ENCODE peak calls at places on chromosome 6, in nine cellular contexts. X is GM23248; I is stimulated activated CD4-positive, alpha-beta T cell treated with anti-CD3 and anti-CD28 coated beads, Interleukin-2, amount 100 ng/mL, for 48 hours; S is NB4; P is lung microvascular endothelial cell; H is central memory CD4-positive, alpha-beta T cell; A is activated T-cell treated with anti-CD3 and anti-CD28 coated beads for 1 hour; Z is T-helper 1 cell; M is ascending aorta. W is an unnamed sample.

GRCh38 chr6:166565084-166565651 is 21.3 kb downstream of the RAMACL start:
- DNase-seq in A (no peak), I (no peak), M (no peak), S (no peak), H (no peak), Z (no peak), P (no peak), X (no peak), W (no peak)

GRCh38 chr6:139701003-139701402 is 326.6 kb upstream of the CITED2 start:
- DNase-seq in Z (no peak), H (no peak), M (no peak), A (no peak), I (no peak), X (no peak), P (no peak), S (no peak), W (no peak)

GRCh38 chr6:152478377-152479010 is 158.7 kb downstream of the SYNE1 start:
- DNase-seq in X (no peak), I (no peak), A (no peak), P (no peak), Z (no peak), H (no peak), S (no peak), M (no peak), W (no peak)

GRCh38 chr6:135331002-135331401 is 149.9 kb downstream of the MYB start:
- DNase-seq in A (no peak), H (no peak), S (peak), X (peak), P (no peak), I (no peak), Z (no peak), M (no peak), W (no peak)

GRCh38 chr6:25027221-25027916 is 91.6 kb upstream of the RIPOR2 start:
- DNase-seq in A (peak), Z (peak), S (no peak), I (peak), H (peak), P (no peak), M (no peak), X (no peak), W (peak)

GRCh38 chr6:29797120-29797519 is 30.5 kb upstream of the HLA-G start:
- DNase-seq in A (no peak), H (no peak), M (no peak), P (peak), Z (no peak), S (peak), X (peak), I (no peak), W (no peak)

GRCh38 chr6:53035549-53036213 is 29.5 kb upstream of the FBXO9 start:
- DNase-seq in M (no peak), H (no peak), P (peak), A (no peak), S (no peak), X (peak), Z (no peak), I (no peak), W (no peak)

GRCh38 chr6:6749791-6750434 is 161.4 kb downstream of the LY86 start:
- DNase-seq in M (peak), H (no peak), A (peak), P (peak), S (peak), I (peak), X (peak), Z (peak), W (no peak)

GRCh38 chr6:20706293-20707165 is 172.3 kb downstream of the CDKAL1 start:
- DNase-seq in I (no peak), P (peak), S (no peak), M (no peak), H (no peak), Z (peak), A (no peak), X (peak), W (no peak)

GRCh38 chr6:4615891-4616290 is 160.3 kb upstream of the CDYL start:
- DNase-seq in S (no peak), M (peak), X (peak), A (no peak), I (no peak), H (no peak), Z (no peak), P (no peak), W (no peak)

GRCh38 chr6:133241088-133241900 is at the start of gene EYA4:
- DNase-seq in P (peak), A (no peak), H (no peak), X (peak), Z (no peak), M (no peak), I (no peak), S (no peak), W (no peak)

GRCh38 chr6:35356391-35356790 is 14.0 kb downstream of the PPARD start:
- DNase-seq in P (no peak), M (no peak), X (no peak), S (no peak), I (no peak), H (no peak), Z (no peak), A (no peak), W (no peak)

GRCh38 chr6:48747040-48747439 is 636.0 kb upstream of the PTCHD4 start:
- DNase-seq in I (no peak), M (no peak), S (peak), Z (no peak), P (no peak), A (no peak), X (peak), H (no peak), W (no peak)

GRCh38 chr6:132070356-132070755 is 119.2 kb upstream of the CCN2 start:
- DNase-seq in P (peak), S (no peak), I (no peak), M (no peak), X (no peak), Z (no peak), A (no peak), H (no peak), W (no peak)

GRCh38 chr6:41655706-41656668 is 17.7 kb downstream of the MDFI start:
- DNase-seq in H (no peak), I (no peak), X (no peak), P (peak), S (no peak), A (no peak), M (no peak), Z (no peak), W (no peak)

GRCh38 chr6:147322299-147323162 is 118.3 kb downstream of the STXBP5 start:
- DNase-seq in X (peak), H (peak), M (no peak), I (peak), A (no peak), S (peak), Z (peak), P (peak), W (peak)

GRCh38 chr6:116662186-116662585 is 6.4 kb downstream of the ZUP1 start:
- DNase-seq in Z (no peak), M (no peak), I (no peak), H (no peak), P (no peak), A (no peak), X (no peak), S (no peak), W (no peak)

GRCh38 chr6:129104131-129104530 is 221.2 kb downstream of the LAMA2 start:
- DNase-seq in H (no peak), M (no peak), Z (no peak), I (no peak), X (peak), S (no peak), P (peak), A (no peak), W (no peak)

GRCh38 chr6:134031696-134032255 is 20.6 kb downstream of the SLC2A12 start:
- DNase-seq in Z (no peak), M (no peak), P (no peak), X (peak), S (no peak), A (no peak), I (no peak), H (no peak), W (no peak)

GRCh38 chr6:12066297-12066696 is 54.2 kb downstream of the HIVEP1 start:
- DNase-seq in I (no peak), Z (no peak), H (no peak), M (no peak), X (no peak), P (peak), A (no peak), S (no peak), W (no peak)

GRCh38 chr6:6998194-6998569 is 109.6 kb upstream of the RREB1 start:
- DNase-seq in M (no peak), P (no peak), X (peak), H (no peak), S (no peak), I (no peak), Z (no peak), A (no peak), W (no peak)

GRCh38 chr6:71498643-71499042 is 210.0 kb downstream of the OGFRL1 start:
- DNase-seq in I (no peak), A (no peak), X (no peak), P (no peak), H (no peak), M (no peak), S (no peak), Z (no peak), W (no peak)

W was measured in memory B cell.